ENCODE peak calls at places on chromosomes 7 and 10, in ten cellular contexts. M is retinal pigment epithelial cell, W is lower lobe of right lung, X is left ventricle myocardium inferior, T is endothelial cell, J is kidney epithelial cell, K is A549, C is fibroblast of mammary gland, V is osteocyte, E is fibroblast of villous mesenchyme. B is an unnamed sample.

GRCh38 chr10:101716891-101717659 is 22.1 kb upstream of the FBXW4 start:
- DNase-seq in E (no peak), T (no peak), X (no peak), K (no peak), W (no peak), V (no peak), M (no peak), J (no peak), C (no peak), B (no peak)

GRCh38 chr10:110414563-110415309 is 83.0 kb upstream of the DUSP5 start:
- DNase-seq in T (no peak), X (no peak), J (peak), V (no peak), K (peak), C (no peak), W (no peak), M (no peak), E (no peak), B (no peak)

GRCh38 chr10:35324196-35324595 is 12.1 kb upstream of the CCNY start:
- DNase-seq in C (no peak), W (no peak), M (peak), J (no peak), E (no peak), K (no peak), X (no peak), V (no peak), T (no peak), B (no peak)

GRCh38 chr7:18133921-18134320 is 106.3 kb upstream of the PRPS1L1 start:
- DNase-seq in M (no peak), C (no peak), W (no peak), X (no peak), V (no peak), K (no peak), J (no peak), T (no peak), E (no peak), B (no peak)

GRCh38 chr10:27433976-27434375 is 70.1 kb upstream of the RAB18 start:
- DNase-seq in X (no peak), E (no peak), J (no peak), C (no peak), T (no peak), W (no peak), K (no peak), M (no peak), V (no peak), B (no peak)

GRCh38 chr7:147245274-147245673 is 1128.7 kb downstream of the CNTNAP2 start:
- DNase-seq in M (peak), X (no peak), J (no peak), E (peak), V (no peak), W (no peak), C (peak), T (peak), K (peak), B (no peak)

GRCh38 chr7:50264908-50265307 is 39.6 kb upstream of the IKZF1 start:
- DNase-seq in V (no peak), T (no peak), K (no peak), M (no peak), C (no peak), E (no peak), J (no peak), X (no peak), W (no peak), B (no peak)

GRCh38 chr7:107609861-107610260 is 29.8 kb downstream of the BCAP29 start:
- DNase-seq in T (no peak), K (no peak), X (no peak), J (no peak), V (no peak), W (no peak), C (no peak), M (no peak), E (no peak), B (no peak)

GRCh38 chr7:74020396-74020795 is 7.6 kb upstream of the ELN start:
- DNase-seq in W (no peak), X (no peak), E (no peak), T (no peak), J (no peak), M (no peak), K (no peak), V (no peak), C (no peak), B (no peak)

GRCh38 chr10:80425901-80426300 is 17.6 kb downstream of the PRXL2A start:
- DNase-seq in V (no peak), W (no peak), T (no peak), C (no peak), E (no peak), J (no peak), M (no peak), X (no peak), K (no peak), B (no peak)

GRCh38 chr10:11204355-11204879 is 186.7 kb downstream of the CELF2 start:
- DNase-seq in T (no peak), C (no peak), J (no peak), V (no peak), W (no peak), E (no peak), X (no peak), K (no peak), M (peak), B (no peak)

GRCh38 chr10:99234067-99234738 is 1.4 kb downstream of the HPSE2 start:
- DNase-seq in M (no peak), W (peak), C (peak), T (peak), V (no peak), X (peak), E (peak), K (no peak), J (no peak), B (no peak)

GRCh38 chr10:74103560-74104248 is 46.9 kb downstream of the AP3M1 start:
- DNase-seq in J (no peak), C (peak), M (no peak), K (peak), X (no peak), V (no peak), W (no peak), T (no peak), E (peak), B (no peak)

GRCh38 chr10:99711129-99711719 is 20.7 kb downstream of the COX15 start:
- DNase-seq in K (peak), E (peak), J (no peak), C (peak), W (no peak), T (peak), M (peak), V (no peak), X (no peak), B (no peak)

GRCh38 chr10:28514648-28515047 is 18.3 kb upstream of the WAC start:
- DNase-seq in J (no peak), W (no peak), K (no peak), X (no peak), V (no peak), T (no peak), E (no peak), M (no peak), C (no peak), B (no peak)

GRCh38 chr7:38855389-38855788 is 53.6 kb downstream of the VPS41 start:
- DNase-seq in M (no peak), T (no peak), V (no peak), X (no peak), J (no peak), K (no peak), E (no peak), W (no peak), C (no peak), B (no peak)

GRCh38 chr7:144641389-144642044 is 194.3 kb downstream of the TPK1 start:
- DNase-seq in J (no peak), C (no peak), E (peak), T (no peak), X (no peak), K (no peak), V (no peak), W (no peak), M (no peak), B (no peak)

GRCh38 chr10:31317652-31318381 is 1.2 kb upstream of the ZEB1 start:
- DNase-seq in V (no peak), W (peak), E (no peak), J (peak), T (peak), M (no peak), C (no peak), X (no peak), K (no peak), B (no peak)

GRCh38 chr10:81177651-81178244 is 640.0 kb downstream of the SH2D4B start:
- DNase-seq in X (no peak), K (no peak), W (no peak), C (no peak), M (no peak), V (no peak), T (no peak), E (no peak), J (no peak), B (no peak)

GRCh38 chr7:17770710-17771375 is 169.5 kb downstream of the SNX13 start:
- DNase-seq in W (no peak), K (no peak), T (no peak), J (no peak), M (no peak), E (no peak), V (no peak), X (no peak), C (no peak), B (no peak)

GRCh38 chr10:115624448-115624847 is 531.3 kb downstream of the ATRNL1 start:
- DNase-seq in V (no peak), J (peak), C (no peak), W (no peak), E (no peak), M (no peak), X (no peak), K (no peak), T (no peak), B (no peak)

GRCh38 chr7:99036531-99037175 is 107.3 kb downstream of the SMURF1 start:
- DNase-seq in M (no peak), E (peak), V (no peak), T (peak), J (peak), K (peak), C (peak), X (no peak), W (no peak), B (no peak)

GRCh38 chr7:36064676-36065075 is 88.4 kb upstream of the EEPD1 start:
- DNase-seq in X (no peak), V (no peak), J (no peak), K (no peak), T (no peak), C (no peak), W (no peak), M (no peak), E (no peak), B (no peak)

GRCh38 chr7:47584128-47584865 is 2.4 kb upstream of the TNS3 start:
- DNase-seq in X (no peak), J (no peak), V (no peak), C (no peak), E (no peak), K (no peak), M (no peak), W (no peak), T (no peak), B (no peak)

GRCh38 chr7:101869901-101870290 is 52.5 kb downstream of the CUX1 start:
- DNase-seq in C (no peak), E (no peak), K (no peak), V (no peak), M (no peak), T (no peak), X (no peak), J (no peak), W (no peak), B (no peak)

GRCh38 chr10:78579995-78580394 is 488.8 kb upstream of the ZMIZ1 start:
- DNase-seq in X (peak), V (no peak), E (no peak), W (no peak), K (no peak), J (no peak), T (no peak), C (no peak), M (no peak), B (no peak)

GRCh38 chr7:108529341-108529740 is 3.4 kb upstream of the PNPLA8 start:
- DNase-seq in T (no peak), J (no peak), E (no peak), W (no peak), X (no peak), M (peak), K (no peak), C (no peak), V (no peak), B (no peak)

GRCh38 chr7:67489881-67490280 is 493.2 kb downstream of the TYW1 start:
- DNase-seq in K (no peak), X (no peak), W (no peak), M (no peak), V (no peak), J (no peak), T (no peak), E (no peak), C (no peak), B (no peak)

GRCh38 chr10:14584643-14585042 is 190.1 kb downstream of the FAM107B start:
- DNase-seq in E (no peak), K (no peak), T (no peak), M (no peak), C (no peak), W (no peak), V (no peak), X (no peak), J (no peak), B (no peak)

GRCh38 chr7:25707733-25708132 is 444.3 kb upstream of the NFE2L3 start:
- DNase-seq in V (no peak), X (no peak), M (no peak), K (no peak), E (no peak), C (peak), T (no peak), W (no peak), J (peak), B (no peak)

GRCh38 chr10:131857156-131858117 is 43.4 kb upstream of the PPP2R2D start:
- DNase-seq in X (no peak), C (no peak), W (peak), J (no peak), T (no peak), V (peak), K (no peak), E (no peak), M (no peak), B (peak)

GRCh38 chr7:122198581-122198980 is 54.5 kb upstream of the AASS start:
- DNase-seq in V (no peak), T (no peak), K (no peak), C (no peak), M (no peak), W (no peak), X (no peak), J (no peak), E (no peak), B (no peak)

GRCh38 chr7:148607151-148607661 is 16.6 kb downstream of the C7orf33 start:
- DNase-seq in K (no peak), C (no peak), T (no peak), J (no peak), X (no peak), M (no peak), V (no peak), W (no peak), E (no peak), B (no peak)

GRCh38 chr7:10889266-10889898 is 84.3 kb upstream of the PHF14 start:
- DNase-seq in X (no peak), V (no peak), C (peak), K (peak), J (peak), W (no peak), T (peak), E (peak), M (peak), B (no peak)

GRCh38 chr10:97731346-97732051 is 5.4 kb upstream of the ZFYVE27 start:
- DNase-seq in M (no peak), K (peak), X (no peak), C (peak), V (no peak), J (no peak), E (peak), W (no peak), T (peak), B (peak)

GRCh38 chr7:135512135-135512887 is 2.4 kb upstream of the CNOT4 start:
- DNase-seq in C (peak), W (no peak), K (peak), J (no peak), M (no peak), E (peak), T (peak), X (no peak), V (no peak), B (no peak)

GRCh38 chr10:122263971-122264370 is 7.1 kb upstream of the BTBD16 start:
- DNase-seq in E (peak), V (no peak), T (no peak), K (no peak), J (peak), W (no peak), X (no peak), M (peak), C (peak), B (no peak)

DNA sequence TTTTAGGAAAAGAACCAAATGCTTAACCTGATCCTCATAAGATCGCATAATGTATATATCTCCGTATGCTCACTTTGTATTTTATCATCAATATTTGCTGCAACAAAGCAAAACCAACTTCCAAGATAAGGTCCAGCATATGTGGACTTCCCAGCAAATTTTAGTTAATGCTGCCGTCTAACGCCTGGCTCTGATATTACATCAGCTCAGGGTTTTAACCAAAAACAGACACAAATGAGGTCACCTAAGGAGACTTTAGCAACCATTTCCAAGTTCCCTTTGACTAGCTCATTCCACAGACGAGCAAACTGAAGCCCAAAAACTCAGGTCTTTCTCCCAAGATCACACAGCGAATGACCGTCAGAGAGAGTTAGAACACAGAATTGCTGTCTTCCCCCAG is 59.4 kb upstream of the UCN3 start:
- DNase-seq in J (no peak), K (no peak), W (no peak), V (no peak), M (no peak), C (peak), X (no peak), T (no peak), E (peak), B (no peak)
- TF ChIP-seq CTCF in J (no peak), K (no peak), W (no peak), V (no peak), M (no peak), C (peak), X (peak), T (no peak), E (peak), B (no peak)

DNA sequence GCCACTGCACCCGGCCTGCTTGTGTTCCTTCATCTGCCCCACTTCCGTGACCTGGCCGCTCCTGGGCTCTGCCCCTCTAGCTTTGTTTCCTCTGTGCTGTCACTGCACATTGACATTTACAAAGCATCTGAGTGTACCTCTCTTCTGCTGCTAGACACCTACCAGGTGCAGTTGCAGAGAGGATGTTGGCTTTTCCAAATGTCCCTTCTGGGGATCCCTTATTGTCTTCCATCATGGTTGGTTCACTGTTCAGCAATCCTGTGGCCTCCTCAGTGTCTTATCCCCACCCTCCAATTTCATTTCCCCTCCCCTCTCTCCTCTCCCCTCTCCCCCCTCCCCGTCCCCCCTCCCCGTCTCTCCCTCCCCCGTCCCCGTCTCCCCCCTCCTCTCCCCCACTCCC is 13.8 kb downstream of the VWA2 start:
- DNase-seq in J (no peak), X (no peak), V (no peak), T (no peak), W (no peak), K (no peak), C (no peak), E (no peak), M (no peak), B (no peak)
- TF ChIP-seq CTCF in J (no peak), X (no peak), V (no peak), T (no peak), W (no peak), K (no peak), C (no peak), E (no peak), M (no peak), B (no peak)

GRCh38 chr7:131488361-131488760 is 68.1 kb downstream of the PODXL start:
- DNase-seq in V (no peak), C (no peak), M (no peak), W (no peak), T (no peak), J (no peak), E (no peak), K (no peak), X (no peak), B (no peak)
- TF ChIP-seq CTCF in V (peak), C (peak), M (peak), W (peak), T (peak), J (peak), E (peak), K (no peak), X (peak), B (peak)

GRCh38 chr7:42691030-42691639 is 220.7 kb downstream of the C7orf25 start:
- DNase-seq in W (no peak), C (peak), K (peak), X (no peak), M (peak), T (peak), J (peak), E (peak), V (no peak), B (no peak)
- TF ChIP-seq CTCF in W (peak), C (peak), K (peak), X (peak), M (peak), T (peak), J (peak), E (peak), V (peak), B (peak)